ENCODE peak calls at places on chromosome 15, in eight cellular contexts. S is stomach; F is psoas muscle; G is breast epithelium; Z is CD8-positive, alpha-beta T cell; L is cardiac muscle cell; E is tibial nerve; T is uterus. C is an unnamed sample.

GRCh38 chr15:35522061-35522460 is 23.9 kb downstream of the DPH6 start:
- DNase-seq in S (no peak), F (no peak), G (no peak), Z (no peak), L (peak; percentile 26), E (no peak), T (no peak), C (no peak)

GRCh38 chr15:74314897-74315438 is 52.5 kb downstream of the CYP11A1 start:
- DNase-seq in S (no peak), F (peak; percentile 73), G (no peak), Z (peak; percentile 28), L (no peak), E (no peak), T (no peak), C (no peak)

GRCh38 chr15:100111103-100112060 is 230.4 kb downstream of the ADAMTS17 start:
- DNase-seq in S (peak; percentile 28), F (peak; percentile 79), G (no peak), Z (no peak), L (peak; percentile 91), E (peak; percentile 48), T (peak; percentile 57), C (peak; percentile 94)

GRCh38 chr15:33068007-33068441 is 126.5 kb downstream of the FMN1 start:
- DNase-seq in S (peak; percentile 87), F (peak; percentile 74), G (peak; percentile 90), Z (no peak), L (no peak), E (peak; percentile 28), T (no peak), C (no peak)

GRCh38 chr15:96053039-96054021 is 277.2 kb upstream of the NR2F2 start:
- DNase-seq in S (peak; percentile 75), F (peak; percentile 78), G (peak; percentile 20), Z (no peak), L (peak; percentile 47), E (peak; percentile 16), T (peak; percentile 34), C (no peak)

GRCh38 chr15:47872869-47873301 is 155.6 kb downstream of the SEMA6D start:
- DNase-seq in S (no peak), F (no peak), G (no peak), Z (no peak), L (peak; percentile 13), E (no peak), T (no peak), C (peak; percentile 77)

GRCh38 chr15:62244762-62245161 is 79.7 kb upstream of the C2CD4B start:
- DNase-seq in S (peak; percentile 76), F (no peak), G (no peak), Z (no peak), L (no peak), E (no peak), T (no peak), C (no peak)

GRCh38 chr15:89472785-89473256 is 23.6 kb downstream of the RHCG start:
- DNase-seq in S (peak; percentile 28), F (no peak), G (no peak), Z (no peak), L (peak; percentile 76), E (no peak), T (no peak), C (no peak)

GRCh38 chr15:56042982-56043980 is 49.9 kb upstream of the NEDD4 start:
- DNase-seq in S (no peak), F (no peak), G (no peak), Z (no peak), L (no peak), E (no peak), T (no peak), C (no peak)

GRCh38 chr15:52797625-52798501 is 7.7 kb upstream of the ONECUT1 start:
- DNase-seq in S (no peak), F (no peak), G (no peak), Z (no peak), L (no peak), E (no peak), T (no peak), C (no peak)

GRCh38 chr15:65494066-65494465 is 23.4 kb downstream of the DPP8 start:
- DNase-seq in S (no peak), F (no peak), G (no peak), Z (no peak), L (no peak), E (no peak), T (no peak), C (no peak)

GRCh38 chr15:48868549-48868948 is 9.4 kb upstream of the EID1 start:
- DNase-seq in S (no peak), F (no peak), G (no peak), Z (no peak), L (peak; percentile 83), E (no peak), T (no peak), C (no peak)

GRCh38 chr15:77440378-77440999 is 19.8 kb downstream of the HMG20A start:
- DNase-seq in S (no peak), F (no peak), G (no peak), Z (no peak), L (peak; percentile 66), E (no peak), T (no peak), C (no peak)

GRCh38 chr15:40828447-40829036 is at the start of gene PPP1R14D:
- DNase-seq in S (no peak), F (no peak), G (no peak), Z (no peak), L (no peak), E (no peak), T (no peak), C (no peak)

DNA sequence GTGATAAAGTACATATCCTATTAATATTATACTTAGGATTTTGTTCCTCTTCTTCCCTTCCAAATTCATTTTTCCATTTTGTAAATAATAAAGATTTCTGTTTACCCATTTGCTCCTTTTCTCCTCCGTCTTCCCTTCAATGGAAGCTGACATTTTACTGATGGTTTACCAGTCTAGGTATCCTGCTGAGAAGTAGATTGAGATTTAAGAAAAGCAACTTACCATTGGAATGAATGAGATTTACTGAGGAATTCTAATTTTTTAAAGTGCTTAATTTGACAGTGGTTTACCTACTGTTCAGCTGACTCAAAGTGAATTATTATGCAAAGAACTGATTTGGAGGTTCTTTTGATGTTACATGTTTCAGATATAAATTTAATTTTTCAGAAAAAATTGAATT is 2.4 kb downstream of the C15orf61 start:
- DNase-seq in S (no peak), F (no peak), G (no peak), Z (no peak), L (no peak), E (no peak), T (no peak), C (no peak)
- H3K4me3 ChIP-seq in S (no peak overlapping the region), F (peak overlapping the region; percentile 93), G (peak overlapping the region; percentile 97), Z (no peak overlapping the region), L (no peak overlapping the region), E (peak overlapping the region; percentile 89), T (no peak overlapping the region), C (no peak overlapping the region)

GRCh38 chr15:26981492-26981891 is 10.5 kb downstream of the GABRG3 start:
- DNase-seq in S (no peak), F (no peak), G (no peak), Z (no peak), L (no peak), E (no peak), T (no peak), C (no peak)

GRCh38 chr15:26985050-26985449 is 14.1 kb downstream of the GABRG3 start:
- DNase-seq in S (no peak), F (no peak), G (no peak), Z (no peak), L (no peak), E (no peak), T (no peak), C (no peak)

DNA sequence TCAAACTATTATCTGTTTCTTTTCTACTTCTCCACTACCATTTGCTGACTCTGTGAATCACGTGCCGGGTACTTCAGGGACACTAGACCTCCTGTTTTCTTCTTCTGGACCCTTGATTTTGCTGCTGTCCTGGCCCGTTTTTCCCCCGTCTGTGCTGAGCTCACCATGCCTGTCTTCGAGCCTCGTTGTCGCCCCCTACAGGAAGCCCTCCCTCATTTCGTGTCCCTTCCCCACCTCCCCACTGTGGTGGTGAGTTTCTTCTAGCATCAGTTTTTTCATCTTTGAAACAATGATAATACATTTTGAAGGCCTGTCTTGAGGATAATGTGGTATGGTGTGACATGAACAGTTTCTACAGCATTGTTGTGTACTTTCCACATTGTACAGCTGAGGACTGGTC is 12.8 kb downstream of the GABRG3 start:
- DNase-seq in S (no peak), F (no peak), G (no peak), Z (no peak), L (no peak), E (no peak), T (no peak), C (no peak)
- TF ChIP-seq CTCF in S (no peak), F (no peak), G (no peak), Z (no peak), L (no peak), E (no peak), T (no peak), C (no peak)

GRCh38 chr15:43132830-43133428 is 457 bp upstream of the TMEM62 start:
- DNase-seq in S (peak; percentile 36), F (no peak), G (no peak), Z (no peak), L (no peak), E (no peak), T (no peak), C (no peak)
- H3K27ac ChIP-seq in S (peak overlapping the region; percentile 91), F (peak overlapping the region; percentile 79), G (peak overlapping the region; percentile 90), Z (peak overlapping the region; percentile 66), L (no peak overlapping the region), E (peak overlapping the region; percentile 89), T (peak overlapping the region; percentile 84), C (peak overlapping the region; percentile 82)

DNA sequence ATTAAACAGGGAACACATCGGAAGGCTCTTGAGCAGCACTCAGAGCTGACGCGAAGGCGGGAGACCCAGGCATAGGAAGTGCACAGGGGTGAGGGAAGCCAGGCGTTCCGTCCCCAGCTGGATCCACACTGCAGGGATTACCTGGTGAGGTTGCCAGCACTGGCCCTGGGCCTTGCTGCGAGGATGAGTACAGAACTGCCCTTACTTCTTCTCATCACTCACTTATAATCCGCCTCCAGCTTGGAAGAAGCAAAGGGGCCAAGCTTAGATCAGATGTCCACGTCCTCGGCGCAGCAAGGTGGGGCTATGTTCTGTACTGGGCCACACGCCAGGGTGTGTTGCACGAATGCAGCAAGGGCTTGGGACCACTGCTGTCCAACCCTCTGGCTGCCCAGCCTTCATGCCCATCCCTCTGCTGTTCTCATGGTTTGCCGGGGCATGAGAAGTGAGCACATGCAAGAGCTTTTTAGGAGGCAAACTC is 124.1 kb upstream of the SMAD3 start:
- DNase-seq in S (no peak), F (no peak), G (no peak), Z (no peak), L (no peak), E (no peak), T (no peak), C (peak; percentile 69)
- H3K4me3 ChIP-seq in S (peak overlapping the region; percentile 3), F (no peak overlapping the region), G (peak overlapping the region; percentile 22), Z (no peak overlapping the region), L (no peak overlapping the region), E (peak overlapping the region; percentile 4), T (no peak overlapping the region), C (peak overlapping the region; percentile 28)

C was measured in coronary artery.